ENCODE peak calls at places on chromosomes 11 and 22, in four cellular contexts. I is NCI-H2081 treated with DMSO at 0.1 percent for 48 hours; Z is stimulated activated CD4-positive, alpha-beta T cell treated with anti-CD3 and anti-CD28 coated beads, Interleukin-12 subunit alpha, Interleukin-12 subunit beta, amount 100 ng/mL, for 4 hours; A is activated T-helper 1 cell treated with anti-CD3 and anti-CD28 coated beads, Interleukin-12 subunit alpha, Interleukin-12 subunit beta, Interleukin-2, Interleukin-4 antibody, amounts not matched to agents 30 ng/mL and 10 ng/mL and 1 ng/mL, durations not matched to agents 14 hours and 24 hours and 36 hours. K is an unnamed sample.

GRCh38 chr11:20355221-20356219 is 8.0 kb upstream of the HTATIP2 start:
- DNase-seq in A (no peak), I (no peak), Z (peak; percentile 23), K (peak; percentile 22)

GRCh38 chr22:23376256-23376655 is 195.9 kb downstream of the BCR start:
- DNase-seq in Z (peak; percentile 9), A (no peak), I (no peak), K (peak; percentile 41)

GRCh38 chr11:33006010-33006409 is 9.7 kb upstream of the DEPDC7 start:
- DNase-seq in A (no peak), Z (no peak), I (no peak), K (no peak)

GRCh38 chr22:35838849-35839646 is 121.4 kb downstream of the APOL5 start:
- DNase-seq in A (no peak), Z (no peak), I (no peak), K (no peak)

GRCh38 chr11:1404461-1405185 is 14.9 kb downstream of the BRSK2 start:
- DNase-seq in I (no peak), A (no peak), Z (no peak), K (no peak)

GRCh38 chr22:23516304-23516703 is 63.8 kb downstream of the IGLL1 start:
- DNase-seq in A (no peak), Z (no peak), I (no peak), K (no peak)

GRCh38 chr22:31436132-31436531 is 36.7 kb downstream of the DRG1 start:
- DNase-seq in Z (no peak), I (no peak), A (no peak), K (no peak)

GRCh38 chr11:118892515-118892914 is 8.8 kb downstream of the CXCR5 start:
- DNase-seq in Z (no peak), I (no peak), A (no peak), K (no peak)

GRCh38 chr22:39245130-39246039 is 603 bp upstream of the PDGFB start:
- DNase-seq in I (no peak), Z (no peak), A (no peak), K (no peak)

K was measured in iPS DF 6.9.